ENCODE peak calls at places on chromosomes 3 and 15, in four cellular contexts. R, I, N and F are unnamed samples. For H3K9me3, the result is how much of the 10 kb centered on the place peaks cover.

GRCh38 chr3:11482024-11482423 is 161.7 kb downstream of the VGLL4 start:
- DNase-seq in R (peak), I (peak), N (peak), F (no peak)

GRCh38 chr15:70562906-70563305 is 200.5 kb downstream of the UACA start:
- DNase-seq in R (no peak), I (no peak), N (no peak), F (no peak)

GRCh38 chr3:35064761-35065160 is 574.6 kb upstream of the ARPP21 start:
- DNase-seq in R (no peak), I (no peak), N (no peak), F (no peak)

GRCh38 chr15:74235962-74236361 is at the start of gene CCDC33:
- DNase-seq in R (no peak), I (no peak), N (no peak), F (no peak)

GRCh38 chr3:42473083-42473932 is 29.1 kb upstream of the VIPR1 start:
- DNase-seq in R (no peak), I (no peak), N (no peak), F (peak)

GRCh38 chr3:71061037-71061436 is 522.5 kb downstream of the FOXP1 start:
- DNase-seq in R (no peak), I (no peak), N (no peak), F (no peak)

GRCh38 chr3:140081836-140082331 is 146.9 kb downstream of the CLSTN2 start:
- DNase-seq in R (no peak), I (no peak), N (no peak), F (no peak)

GRCh38 chr3:11544413-11545181 is 99.1 kb downstream of the VGLL4 start:
- DNase-seq in R (peak), I (no peak), N (no peak), F (no peak)

GRCh38 chr15:65963358-65963757 is 94.1 kb downstream of the RAB11A start:
- DNase-seq in R (no peak), I (no peak), N (no peak), F (no peak)

GRCh38 chr3:100776097-100776729 is 66.9 kb downstream of the TFG start:
- DNase-seq in R (no peak), I (no peak), N (no peak), F (no peak)

GRCh38 chr3:187742351-187743171 is 2.7 kb downstream of the BCL6 start:
- DNase-seq in R (peak), I (peak), N (no peak), F (peak)

GRCh38 chr15:78768531-78769408 is 42.5 kb downstream of the ADAMTS7 start:
- DNase-seq in R (peak), I (no peak), N (no peak), F (no peak)

GRCh38 chr3:9838856-9839255 is 5.0 kb downstream of the RPUSD3 start:
- DNase-seq in R (no peak), I (no peak), N (no peak), F (no peak)

GRCh38 chr3:185654758-185655145 is 68.7 kb downstream of the SENP2 start:
- DNase-seq in R (no peak), I (no peak), N (no peak), F (no peak)

GRCh38 chr3:112785321-112786001 is 61.2 kb downstream of the CD200R1L start:
- DNase-seq in R (no peak), I (no peak), N (no peak), F (no peak)

DNA sequence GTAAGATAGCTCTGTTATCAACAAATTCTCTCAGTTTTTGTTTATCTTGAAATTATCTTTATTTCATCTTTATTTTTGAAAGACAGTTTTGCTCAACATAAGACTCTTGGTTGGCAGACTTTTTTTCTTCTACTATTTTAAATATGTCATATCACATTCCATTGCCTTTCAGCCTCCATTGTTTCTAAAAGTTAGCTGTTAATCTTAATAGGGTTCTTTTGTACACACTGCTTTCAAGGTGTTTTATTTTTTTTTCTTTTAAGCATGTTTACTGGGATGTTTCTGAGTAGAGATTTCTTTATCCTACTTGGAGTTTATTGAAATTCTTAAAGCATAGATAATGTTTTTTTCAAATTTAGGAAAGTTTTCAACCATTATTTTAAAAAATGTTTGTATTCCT is 294.6 kb downstream of the STXBP5L start:
- DNase-seq in R (no peak), I (no peak), N (no peak), F (no peak)
- H3K9me3 ChIP-seq in R (under half), I (under half), N (under half), F (under half)

GRCh38 chr15:43826029-43826507 is 734 bp upstream of the WDR76 start:
- DNase-seq in R (no peak), I (no peak), N (no peak), F (no peak)
- H3K4me3 ChIP-seq in R (peak), I (peak), N (no peak), F (no peak)

GRCh38 chr3:110384601-110385000 is 687.0 kb upstream of the NECTIN3 start:
- DNase-seq in R (no peak), I (no peak), N (no peak), F (no peak)
- H3K27ac ChIP-seq in R (no peak), I (no peak), N (no peak), F (no peak)

GRCh38 chr3:29587340-29587739 is 306.5 kb downstream of the RBMS3 start:
- DNase-seq in R (no peak), I (no peak), N (no peak), F (no peak)
- H3K9me3 ChIP-seq in R (under half), I (under half), N (under half), F (under half)

DNA sequence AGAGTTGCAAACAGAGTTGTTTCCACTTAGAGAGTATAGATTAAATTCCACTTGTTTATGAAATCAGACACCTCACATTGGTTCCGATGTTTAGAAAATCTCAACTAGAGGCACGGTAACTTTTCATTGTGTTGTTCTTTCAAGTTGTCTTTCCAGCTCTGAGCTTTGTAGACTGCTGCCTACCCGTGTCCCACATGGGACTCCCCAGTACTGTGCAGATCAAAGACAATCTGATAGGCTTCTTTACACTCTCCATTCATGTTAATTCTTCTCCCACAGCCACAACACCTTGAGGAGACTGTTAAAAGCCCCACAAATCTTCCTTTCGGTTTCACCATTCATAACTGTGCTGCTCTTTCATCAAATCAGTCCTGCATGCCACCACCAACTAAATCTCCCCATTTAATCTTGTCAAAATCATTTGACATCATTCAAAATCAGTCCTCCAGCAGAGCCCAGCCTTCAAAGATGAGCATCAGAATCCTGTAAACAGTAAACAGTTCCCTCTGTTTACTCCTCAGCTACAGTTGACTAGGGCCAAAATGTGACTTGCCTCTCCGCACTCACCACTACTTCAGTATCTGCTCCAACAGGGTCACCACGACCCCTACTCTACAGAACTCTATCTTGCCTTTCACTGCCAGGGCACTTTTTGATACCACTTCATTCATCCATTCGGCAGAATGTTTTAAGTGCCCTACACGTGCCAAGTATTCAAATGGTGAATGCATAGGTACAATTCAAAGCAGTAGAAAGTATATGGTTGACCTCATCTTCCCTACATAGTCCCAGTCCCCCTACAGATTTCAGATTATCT is 8.3 kb downstream of the ANXA2 start:
- DNase-seq in R (no peak), I (no peak), N (no peak), F (no peak)
- H3K4me3 ChIP-seq in R (peak), I (no peak), N (no peak), F (no peak)

DNA sequence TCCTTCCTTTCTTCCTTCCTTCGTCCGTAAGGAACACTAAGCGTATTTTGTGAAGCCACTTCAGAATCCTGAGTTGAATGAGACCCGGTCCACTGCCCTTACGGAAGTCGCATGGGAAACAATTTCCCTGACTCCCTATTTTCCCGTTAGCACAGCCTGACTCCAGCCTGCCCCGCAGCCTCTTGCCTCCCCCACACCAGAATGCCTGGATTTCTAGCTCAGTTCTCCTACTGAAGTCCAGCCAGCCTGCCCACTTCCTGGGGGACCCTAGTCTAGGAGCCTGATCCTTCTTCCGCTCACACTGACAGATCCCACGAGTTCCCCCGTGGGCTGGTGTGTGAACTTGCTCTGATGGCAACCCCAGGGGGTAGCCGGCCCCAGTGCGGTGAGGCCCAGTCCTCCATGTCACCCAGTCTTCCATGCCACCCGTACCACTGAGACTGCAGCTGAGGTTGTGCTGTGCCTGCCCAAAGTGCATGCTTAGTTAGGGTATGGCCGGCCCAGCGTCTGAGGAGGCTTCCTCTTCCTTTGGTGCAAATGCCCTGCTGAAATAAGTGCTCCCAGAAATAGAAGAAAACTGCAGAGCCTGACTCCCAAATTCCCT is 31.6 kb downstream of the MGLL start:
- DNase-seq in R (no peak), I (no peak), N (no peak), F (no peak)
- H3K27ac ChIP-seq in R (peak), I (peak), N (no peak), F (no peak)

GRCh38 chr3:44722103-44722401 is 7.4 kb upstream of the ZNF501 start:
- DNase-seq in R (no peak), I (no peak), N (no peak), F (no peak)
- H3K9me3 ChIP-seq in R (under half), I (under half), N (half or more), F (under half)

DNA sequence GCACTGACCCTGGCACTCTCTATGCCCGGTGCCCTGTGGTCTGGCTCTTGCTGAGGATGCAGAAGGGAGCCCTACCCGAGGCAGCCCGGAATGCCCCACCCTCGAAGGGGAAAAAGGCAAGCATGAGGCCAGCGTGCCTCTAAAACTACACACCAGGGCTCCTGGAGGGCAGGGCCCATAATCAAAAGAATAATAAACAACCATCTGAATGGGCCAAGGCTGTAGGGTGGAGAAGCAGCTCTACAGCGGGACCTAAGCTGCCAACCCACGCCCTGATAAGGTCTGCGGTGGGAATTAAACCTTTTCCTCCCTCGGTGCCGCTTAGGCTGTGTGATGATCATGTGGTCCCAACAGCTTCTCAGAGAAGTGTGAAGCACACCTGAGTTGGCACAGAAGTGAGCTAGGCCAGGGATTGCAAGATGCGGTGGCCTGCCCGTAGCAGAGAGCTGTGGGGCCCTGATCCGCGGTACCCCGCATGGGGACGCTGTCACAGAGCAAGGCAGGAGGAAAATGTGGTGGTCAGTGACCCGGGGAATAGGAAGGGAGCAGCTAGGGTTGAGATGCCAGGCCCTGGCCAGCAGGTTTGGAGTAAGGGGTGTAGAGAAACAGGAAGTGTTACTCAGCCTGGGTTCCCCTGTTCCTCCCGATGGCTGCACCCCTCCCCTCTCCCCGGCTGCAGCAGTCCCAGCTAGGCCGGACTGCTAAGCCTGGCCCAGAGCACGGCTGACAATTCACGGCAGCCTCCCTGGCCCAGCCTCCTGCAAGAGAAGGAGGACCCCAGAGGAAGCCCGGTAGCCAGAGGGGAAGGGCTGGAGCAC is 1.1 kb upstream of the C15orf62 start:
- DNase-seq in R (no peak), I (no peak), N (no peak), F (no peak)
- H3K4me3 ChIP-seq in R (no peak), I (no peak), N (no peak), F (no peak)

GRCh38 chr15:36449662-36450145 is 129.7 kb upstream of the CDIN1 start:
- DNase-seq in R (no peak), I (no peak), N (no peak), F (no peak)

GRCh38 chr15:36449084-36449661 is 130.3 kb upstream of the CDIN1 start:
- DNase-seq in R (no peak), I (no peak), N (no peak), F (no peak)

GRCh38 chr15:36447373-36447772 is 132.1 kb upstream of the CDIN1 start:
- DNase-seq in R (no peak), I (no peak), N (no peak), F (no peak)

GRCh38 chr15:36448418-36448817 is 131.0 kb upstream of the CDIN1 start:
- DNase-seq in R (no peak), I (no peak), N (no peak), F (no peak)
- H3K27ac ChIP-seq in R (no peak), I (no peak), N (no peak), F (no peak)

DNA sequence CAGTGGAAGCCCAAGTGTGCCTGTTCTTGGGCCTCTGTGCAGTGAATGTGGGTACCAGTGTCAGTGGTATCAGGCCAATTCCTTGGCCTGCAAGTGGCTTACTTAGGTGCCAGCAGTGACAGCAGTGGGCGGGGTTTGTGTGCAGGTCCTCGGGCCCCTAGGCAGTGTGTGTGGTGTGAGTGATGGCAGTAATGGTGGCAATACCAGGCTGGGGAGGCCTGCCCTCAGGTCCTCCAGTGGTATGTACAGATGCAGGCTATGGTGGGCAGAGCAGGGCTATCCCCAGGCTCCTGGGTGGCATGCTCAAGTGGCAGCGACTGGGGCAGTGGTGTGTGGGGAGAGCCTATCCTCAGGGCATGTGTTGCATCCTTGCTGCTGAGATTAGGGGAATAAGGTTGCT is 379.7 kb downstream of the SQOR start:
- DNase-seq in R (no peak), I (no peak), N (no peak), F (no peak)
- H3K9me3 ChIP-seq in R (under half), I (under half), N (half or more), F (under half)